ENCODE peak calls at places on chromosomes 3 and 15, in four cellular contexts. V is tibial artery, K is gastrocnemius medialis, P is mammary epithelial cell. X is an unnamed sample.

GRCh38 chr3:154517404-154517803 is 87.4 kb upstream of the GPR149 start:
- DNase-seq in V (no peak), K (no peak), P (no peak), X (no peak)

GRCh38 chr15:88878720-88879184 is 16.6 kb downstream of the HAPLN3 start:
- DNase-seq in V (no peak), K (no peak), P (no peak), X (peak)

GRCh38 chr15:80308002-80308401 is 56.0 kb upstream of the CTXND1 start:
- DNase-seq in V (no peak), K (no peak), P (no peak), X (no peak)

GRCh38 chr3:13785853-13786455 is 93.9 kb downstream of the WNT7A start:
- DNase-seq in V (no peak), K (no peak), P (no peak), X (no peak)

GRCh38 chr3:187767266-187768032 is 22.2 kb upstream of the BCL6 start:
- DNase-seq in V (no peak), K (no peak), P (peak), X (peak)

GRCh38 chr3:72487078-72487765 is 361.0 kb downstream of the SHQ1 start:
- DNase-seq in V (peak), K (peak), P (peak), X (peak)

GRCh38 chr3:148513066-148513671 is 184.5 kb upstream of the AGTR1 start:
- DNase-seq in V (no peak), K (no peak), P (no peak), X (peak)

GRCh38 chr15:93359037-93359779 is 270.2 kb upstream of the RGMA start:
- DNase-seq in V (no peak), K (peak), P (no peak), X (no peak)

GRCh38 chr3:24472358-24472757 is 22.3 kb downstream of the THRB start:
- DNase-seq in V (no peak), K (no peak), P (peak), X (no peak)

GRCh38 chr15:68816795-68817303 is 3.8 kb downstream of the ANP32A start:
- DNase-seq in V (no peak), K (no peak), P (no peak), X (peak)

GRCh38 chr3:19148768-19149091 is 420 bp downstream of the KCNH8 start:
- DNase-seq in V (no peak), K (no peak), P (no peak), X (no peak)

GRCh38 chr3:15933439-15934144 is 135.8 kb upstream of the ANKRD28 start:
- DNase-seq in V (no peak), K (no peak), P (peak), X (peak)

GRCh38 chr3:172991424-172991996 is 149.5 kb downstream of the SPATA16 start:
- DNase-seq in V (no peak), K (no peak), P (no peak), X (no peak)

GRCh38 chr3:32842987-32843386 is 25.2 kb downstream of the TRIM71 start:
- DNase-seq in V (no peak), K (no peak), P (no peak), X (no peak)

GRCh38 chr3:32843504-32844321 is 25.9 kb downstream of the TRIM71 start:
- DNase-seq in V (no peak), K (no peak), P (no peak), X (no peak)

GRCh38 chr3:32841341-32841740 is 23.5 kb downstream of the TRIM71 start:
- DNase-seq in V (no peak), K (no peak), P (no peak), X (no peak)

GRCh38 chr3:32842531-32842931 is 24.7 kb downstream of the TRIM71 start:
- DNase-seq in V (no peak), K (no peak), P (no peak), X (no peak)

GRCh38 chr3:32841875-32842505 is 24.2 kb downstream of the TRIM71 start:
- DNase-seq in V (no peak), K (no peak), P (no peak), X (no peak)
- H3K4me3 ChIP-seq in V (no peak), K (no peak), P (no peak), X (no peak)

GRCh38 chr3:140050977-140051957 is 116.3 kb downstream of the CLSTN2 start:
- DNase-seq in V (no peak), K (no peak), P (peak), X (no peak)
- TF ChIP-seq CTCF in V (peak), K (no peak), P (peak), X (peak)

GRCh38 chr3:195194559-195195161 is 76.3 kb downstream of the XXYLT1 start:
- DNase-seq in V (no peak), K (no peak), P (no peak), X (no peak)
- H3K4me3 ChIP-seq in V (no peak), K (no peak), P (no peak), X (no peak)

GRCh38 chr3:174440741-174441587 is 418.2 kb upstream of the NAALADL2 start:
- DNase-seq in V (peak), K (peak), P (peak), X (peak)
- TF ChIP-seq CTCF in V (no peak), K (no peak), P (peak), X (no peak)

X was measured in cardiac fibroblast.